ENCODE peak calls at places on chromosomes 3 and 15, in seven cellular contexts. O, L, U, G, B, N and M are unnamed samples.

GRCh38 chr3:133540896-133541674 is 32.4 kb upstream of the CDV3 start:
- DNase-seq in O (no peak), L (peak; percentile 33), U (peak; percentile 41), G (no peak), B (peak; percentile 55), N (peak; percentile 52), M (no peak)

GRCh38 chr3:148146241-148146640 is 551.5 kb upstream of the AGTR1 start:
- DNase-seq in O (no peak), L (no peak), U (no peak), G (no peak), B (no peak), N (no peak), M (no peak)

GRCh38 chr15:64429448-64429847 is 30.9 kb upstream of the ZNF609 start:
- DNase-seq in O (no peak), L (no peak), U (no peak), G (no peak), B (no peak), N (no peak), M (no peak)

GRCh38 chr3:48891606-48892005 is 7.1 kb downstream of the SLC25A20 start:
- DNase-seq in O (no peak), L (no peak), U (no peak), G (no peak), B (no peak), N (no peak), M (no peak)

GRCh38 chr15:59420986-59421618 is 16.9 kb upstream of the FAM81A start:
- DNase-seq in O (peak; percentile 93), L (no peak), U (peak; percentile 48), G (peak; percentile 35), B (peak; percentile 36), N (no peak), M (no peak)

GRCh38 chr3:45066109-45066801 is 40.2 kb downstream of the CLEC3B start:
- DNase-seq in O (no peak), L (no peak), U (no peak), G (no peak), B (no peak), N (no peak), M (no peak)

GRCh38 chr3:111924283-111924682 is 54.5 kb upstream of the ABHD10 start:
- DNase-seq in O (no peak), L (peak; percentile 79), U (no peak), G (no peak), B (no peak), N (peak; percentile 10), M (no peak)

GRCh38 chr3:129605593-129606521 is 619 bp downstream of the PLXND1 start:
- DNase-seq in O (no peak), L (no peak), U (peak; percentile 64), G (peak; percentile 45), B (peak; percentile 55), N (peak; percentile 59), M (no peak)

GRCh38 chr3:69948246-69948862 is 51.2 kb upstream of the SAMMSON start:
- DNase-seq in O (peak; percentile 65), L (no peak), U (peak; percentile 66), G (no peak), B (peak; percentile 62), N (peak; percentile 11), M (peak; percentile 25)

GRCh38 chr15:79366691-79367090 is 55.8 kb downstream of the TMED3 start:
- DNase-seq in O (no peak), L (no peak), U (no peak), G (no peak), B (no peak), N (no peak), M (no peak)

GRCh38 chr3:44387404-44387803 is 48.8 kb downstream of the TCAIM start:
- DNase-seq in O (no peak), L (no peak), U (no peak), G (no peak), B (no peak), N (no peak), M (no peak)

GRCh38 chr3:10581251-10581650 is 75.9 kb upstream of the ATP2B2 start:
- DNase-seq in O (no peak), L (no peak), U (no peak), G (no peak), B (peak; percentile 52), N (no peak), M (no peak)

GRCh38 chr3:182837855-182838454 is 44.7 kb downstream of the ATP11B start:
- DNase-seq in O (peak; percentile 69), L (no peak), U (peak; percentile 57), G (no peak), B (peak; percentile 54), N (no peak), M (no peak)

GRCh38 chr3:41447701-41448100 is 248.4 kb downstream of the CTNNB1 start:
- DNase-seq in O (no peak), L (no peak), U (no peak), G (no peak), B (no peak), N (no peak), M (no peak)

GRCh38 chr3:107543666-107544065 is 20.9 kb downstream of the BBX start:
- DNase-seq in O (peak; percentile 51), L (no peak), U (peak; percentile 37), G (no peak), B (no peak), N (no peak), M (no peak)

GRCh38 chr3:4501422-4501821 is 8.3 kb downstream of the ITPR1 start:
- DNase-seq in O (no peak), L (no peak), U (no peak), G (no peak), B (no peak), N (no peak), M (no peak)

GRCh38 chr3:117557469-117557868 is 847.9 kb downstream of the TUSC7 start:
- DNase-seq in O (no peak), L (no peak), U (no peak), G (no peak), B (no peak), N (no peak), M (no peak)

DNA sequence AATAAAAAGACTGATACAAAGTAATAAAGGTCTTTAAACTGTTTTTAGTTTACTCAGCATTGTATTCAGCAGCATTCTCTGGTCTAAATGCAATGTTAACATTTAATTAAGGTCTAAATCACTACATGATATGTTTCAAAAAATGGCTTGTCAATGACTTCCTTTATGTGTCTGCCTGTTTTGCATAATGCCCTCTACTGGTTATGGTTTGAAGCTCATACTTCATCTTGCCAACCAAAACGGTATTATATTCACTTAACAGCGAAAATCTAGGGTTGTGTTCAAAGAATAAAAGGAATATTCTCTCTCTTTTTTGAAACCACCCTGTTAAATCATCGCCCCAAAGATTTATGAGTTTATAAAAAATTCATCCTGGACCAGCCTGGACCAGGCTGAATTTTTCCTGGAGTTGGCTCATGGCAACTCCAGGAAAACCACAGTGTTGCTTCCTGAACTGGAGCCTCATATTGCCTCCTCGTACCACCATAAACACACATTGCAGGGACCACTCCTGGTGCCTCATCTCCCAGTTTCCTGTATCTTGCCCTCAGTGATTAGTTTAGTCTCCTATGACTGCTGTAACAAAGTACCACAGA is 6.7 kb upstream of the NCEH1 start:
- DNase-seq in O (no peak), L (no peak), U (no peak), G (no peak), B (no peak), N (no peak), M (no peak)
- TF ChIP-seq CTCF in O (no peak), L (no peak), U (peak; percentile 45), G (no peak), B (peak; percentile 31), N (no peak), M (peak; percentile 16)

GRCh38 chr3:177818712-177819111 is 621.4 kb upstream of the TBL1XR1 start:
- DNase-seq in O (no peak), L (no peak), U (no peak), G (no peak), B (no peak), N (no peak), M (no peak)

GRCh38 chr3:177820683-177821316 is 623.5 kb upstream of the TBL1XR1 start:
- DNase-seq in O (no peak), L (no peak), U (peak; percentile 53), G (no peak), B (peak; percentile 96), N (no peak), M (peak; percentile 81)

GRCh38 chr3:177813322-177813721 is 616.0 kb upstream of the TBL1XR1 start:
- DNase-seq in O (no peak), L (no peak), U (no peak), G (no peak), B (peak; percentile 73), N (peak; percentile 70), M (no peak)

GRCh38 chr3:177817746-177818145 is 620.5 kb upstream of the TBL1XR1 start:
- DNase-seq in O (no peak), L (no peak), U (no peak), G (no peak), B (no peak), N (no peak), M (no peak)

GRCh38 chr3:177816667-177817208 is 619.5 kb upstream of the TBL1XR1 start:
- DNase-seq in O (no peak), L (no peak), U (peak; percentile 41), G (no peak), B (peak; percentile 80), N (peak; percentile 74), M (no peak)
- TF ChIP-seq CTCF in O (peak; percentile 45), L (no peak), U (no peak), G (no peak), B (peak; percentile 24), N (no peak), M (peak; percentile 14)

DNA sequence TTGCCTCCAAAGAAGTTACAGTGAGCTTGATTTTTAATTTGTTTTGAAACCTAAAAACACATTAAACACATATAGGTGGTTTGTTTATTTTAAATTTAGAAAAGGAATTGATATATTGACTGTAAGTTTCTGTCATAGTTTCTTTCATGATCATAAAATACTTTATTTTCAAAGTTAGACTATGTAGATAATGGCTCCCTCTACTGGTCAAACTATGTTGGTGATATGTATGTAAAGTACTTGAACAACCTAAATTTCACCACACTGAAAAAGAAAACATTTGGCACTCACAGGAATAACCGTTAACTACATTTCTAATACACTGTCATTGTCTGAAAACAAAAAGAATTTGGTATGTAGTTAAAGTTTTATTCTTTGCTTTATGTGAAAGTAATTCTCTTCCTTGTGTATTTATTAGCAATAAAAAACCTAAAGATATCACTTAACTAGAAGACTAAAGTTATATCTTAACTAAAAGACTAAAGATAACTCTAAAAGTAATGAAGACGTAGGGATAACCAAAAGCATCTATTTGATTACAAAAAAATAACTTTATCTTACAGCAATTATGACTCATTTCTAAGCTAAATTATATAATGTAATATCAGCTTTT is 427.5 kb downstream of the VGLL3 start:
- DNase-seq in O (peak; percentile 88), L (no peak), U (peak; percentile 22), G (peak; percentile 8), B (peak; percentile 57), N (no peak), M (no peak)
- TF ChIP-seq CTCF in O (peak; percentile 54), L (no peak), U (peak; percentile 54), G (peak; percentile 84), B (peak; percentile 66), N (peak; percentile 41), M (peak; percentile 57)

GRCh38 chr3:136350557-136350956 is 100.4 kb downstream of the PCCB start:
- DNase-seq in O (no peak), L (no peak), U (peak; percentile 79), G (no peak), B (peak; percentile 30), N (no peak), M (no peak)

GRCh38 chr3:136351351-136351750 is 101.2 kb downstream of the PCCB start:
- DNase-seq in O (no peak), L (no peak), U (peak; percentile 19), G (no peak), B (peak; percentile 19), N (no peak), M (no peak)

GRCh38 chr3:136350132-136350531 is 100.0 kb downstream of the PCCB start:
- DNase-seq in O (no peak), L (no peak), U (peak; percentile 95), G (no peak), B (peak; percentile 92), N (peak; percentile 50), M (peak; percentile 89)

GRCh38 chr3:136353461-136353860 is 103.3 kb downstream of the PCCB start:
- DNase-seq in O (peak; percentile 50), L (no peak), U (no peak), G (no peak), B (no peak), N (no peak), M (no peak)

GRCh38 chr3:136351905-136352304 is 101.8 kb downstream of the PCCB start:
- DNase-seq in O (peak; percentile 25), L (no peak), U (no peak), G (no peak), B (no peak), N (no peak), M (no peak)
- TF ChIP-seq CTCF in O (no peak), L (no peak), U (peak; percentile 11), G (peak; percentile 21), B (no peak), N (peak; percentile 48), M (no peak)